ENCODE peak calls at places on chromosomes 5 and 9, in ten cellular contexts. D is AG09319; W is Peyer's patch; E is cardiac septum; L is activated effector memory CD4-positive, alpha-beta T cell treated with Interleukin-2 at 50 U/mL for 16 hours; Z is cerebellar cortex; V is iPS DF 19.7; I is heart right ventricle; Y is activated gamma-delta T cell treated with Interleukin-2 at 50 U/mL for 16 hours; X is NCI-H2081. C is an unnamed sample.

GRCh38 chr5:116771466-116772151 is 197.0 kb upstream of the SEMA6A start:
- DNase-seq in D (no peak), W (no peak), E (no peak), L (no peak), Z (no peak), V (no peak), I (no peak), Y (no peak), X (no peak), C (no peak)

GRCh38 chr5:34930527-34930844 is 1.1 kb downstream of the DNAJC21 start:
- DNase-seq in D (no peak), W (no peak), E (no peak), L (no peak), Z (no peak), V (no peak), I (no peak), Y (no peak), X (peak; percentile 44), C (no peak)

GRCh38 chr5:121156565-121156964 is 692.5 kb downstream of the PRR16 start:
- DNase-seq in D (no peak), W (no peak), E (no peak), L (no peak), Z (no peak), V (no peak), I (no peak), Y (no peak), X (no peak), C (no peak)

GRCh38 chr5:142325677-142326479 is 1.1 kb upstream of the SPRY4 start:
- DNase-seq in D (peak; percentile 28), W (peak; percentile 65), E (peak; percentile 81), L (no peak), Z (peak; percentile 66), V (peak; percentile 61), I (peak; percentile 57), Y (peak; percentile 12), X (peak; percentile 37), C (no peak)

GRCh38 chr5:135887447-135887864 is 8.2 kb downstream of the IL9 start:
- DNase-seq in D (peak; percentile 15), W (peak; percentile 67), E (no peak), L (peak; percentile 45), Z (peak; percentile 70), V (peak; percentile 48), I (peak; percentile 27), Y (peak; percentile 46), X (peak; percentile 70), C (peak; percentile 49)

GRCh38 chr9:13939129-13939528 is 374.8 kb downstream of the NFIB start:
- DNase-seq in D (peak; percentile 42), W (no peak), E (no peak), L (no peak), Z (no peak), V (no peak), I (no peak), Y (no peak), X (peak; percentile 58), C (no peak)

GRCh38 chr9:70616401-70617010 is 202.0 kb upstream of the KLF9 start:
- DNase-seq in D (no peak), W (no peak), E (no peak), L (no peak), Z (peak; percentile 42), V (no peak), I (no peak), Y (no peak), X (no peak), C (no peak)

GRCh38 chr9:74642376-74642775 is 145.2 kb downstream of the RORB start:
- DNase-seq in D (no peak), W (no peak), E (no peak), L (no peak), Z (no peak), V (no peak), I (no peak), Y (no peak), X (no peak), C (no peak)

GRCh38 chr5:10317825-10318682 is 10.4 kb upstream of the CMBL start:
- DNase-seq in D (no peak), W (no peak), E (peak; percentile 9), L (no peak), Z (no peak), V (no peak), I (no peak), Y (no peak), X (no peak), C (no peak)

GRCh38 chr5:181163487-181164075 is 16.2 kb downstream of the OR2V2 start:
- DNase-seq in D (no peak), W (no peak), E (no peak), L (no peak), Z (no peak), V (no peak), I (no peak), Y (no peak), X (no peak), C (no peak)

GRCh38 chr9:125894566-125894965 is 147.4 kb downstream of the PBX3 start:
- DNase-seq in D (no peak), W (no peak), E (no peak), L (no peak), Z (no peak), V (no peak), I (no peak), Y (no peak), X (peak; percentile 86), C (no peak)

GRCh38 chr5:35458824-35459207 is 158.8 kb upstream of the SPEF2 start:
- DNase-seq in D (no peak), W (no peak), E (no peak), L (no peak), Z (no peak), V (no peak), I (no peak), Y (no peak), X (peak; percentile 12), C (no peak)

GRCh38 chr5:112862085-112862484 is 998 bp downstream of the SRP19 start:
- DNase-seq in D (no peak), W (no peak), E (no peak), L (no peak), Z (no peak), V (no peak), I (no peak), Y (no peak), X (peak; percentile 40), C (no peak)

GRCh38 chr5:15612915-15613635 is 113.1 kb downstream of the FBXL7 start:
- DNase-seq in D (no peak), W (no peak), E (no peak), L (no peak), Z (no peak), V (no peak), I (no peak), Y (no peak), X (no peak), C (no peak)

GRCh38 chr5:36389245-36389644 is 87.5 kb upstream of the RANBP3L start:
- DNase-seq in D (no peak), W (no peak), E (no peak), L (no peak), Z (no peak), V (no peak), I (no peak), Y (no peak), X (no peak), C (no peak)

GRCh38 chr5:39171647-39172046 is 47.7 kb downstream of the FYB1 start:
- DNase-seq in D (no peak), W (no peak), E (no peak), L (no peak), Z (no peak), V (no peak), I (no peak), Y (no peak), X (no peak), C (no peak)

C was measured in central memory CD4-positive, alpha-beta T cell.